ENCODE peak calls at places on chromosomes 1 and 21, in eight cellular contexts. R is cardiac muscle cell, H is uterus, X is AG09319, I is mucosa of descending colon, U is OCI-LY7, Y is HFF-Myc, P is MCF 10A. O is an unnamed sample.

GRCh38 chr1:243345205-243345604 is 89.4 kb downstream of the SDCCAG8 start:
- DNase-seq in P (no peak), R (peak), X (no peak), H (no peak), I (no peak), Y (no peak), U (no peak), O (no peak)

GRCh38 chr1:101203812-101204540 is 32.8 kb upstream of the S1PR1 start:
- DNase-seq in U (no peak), H (no peak), I (no peak), X (peak), Y (no peak), P (no peak), R (peak), O (no peak)

GRCh38 chr1:167083871-167084270 is 6.3 kb downstream of the GPA33 start:
- DNase-seq in P (no peak), R (no peak), I (no peak), U (no peak), Y (no peak), H (no peak), X (no peak), O (no peak)

GRCh38 chr1:156657161-156657970 is 15.4 kb downstream of the BCAN start:
- DNase-seq in U (peak), P (peak), Y (no peak), I (peak), H (peak), R (peak), X (no peak), O (peak)

GRCh38 chr1:42518894-42519293 is 55.8 kb downstream of the CCDC30 start:
- DNase-seq in H (no peak), I (no peak), P (no peak), U (no peak), R (no peak), Y (no peak), X (no peak), O (no peak)

GRCh38 chr1:183185941-183186490 is at the start of gene LAMC2:
- DNase-seq in I (peak), X (no peak), R (no peak), U (no peak), P (peak), Y (no peak), H (peak), O (peak)

GRCh38 chr21:28675265-28676041 is 317.2 kb downstream of the LTN1 start:
- DNase-seq in U (no peak), X (no peak), Y (no peak), P (peak), R (peak), H (peak), I (no peak), O (no peak)

GRCh38 chr21:45846373-45847160 is 135.0 kb upstream of the COL6A1 start:
- DNase-seq in Y (no peak), I (no peak), P (no peak), H (peak), X (no peak), U (no peak), R (peak), O (no peak)

GRCh38 chr1:30049748-30050147 is 673.6 kb downstream of the MATN1 start:
- DNase-seq in P (no peak), I (no peak), H (no peak), R (no peak), U (no peak), X (no peak), Y (no peak), O (no peak)

GRCh38 chr1:181587870-181588438 is 104.6 kb downstream of the CACNA1E start:
- DNase-seq in I (no peak), P (peak), X (no peak), U (no peak), R (no peak), Y (no peak), H (no peak), O (peak)

GRCh38 chr1:234260578-234260977 is 112.7 kb upstream of the COA6 start:
- DNase-seq in I (no peak), P (peak), R (no peak), H (no peak), U (no peak), X (no peak), Y (no peak), O (no peak)

DNA sequence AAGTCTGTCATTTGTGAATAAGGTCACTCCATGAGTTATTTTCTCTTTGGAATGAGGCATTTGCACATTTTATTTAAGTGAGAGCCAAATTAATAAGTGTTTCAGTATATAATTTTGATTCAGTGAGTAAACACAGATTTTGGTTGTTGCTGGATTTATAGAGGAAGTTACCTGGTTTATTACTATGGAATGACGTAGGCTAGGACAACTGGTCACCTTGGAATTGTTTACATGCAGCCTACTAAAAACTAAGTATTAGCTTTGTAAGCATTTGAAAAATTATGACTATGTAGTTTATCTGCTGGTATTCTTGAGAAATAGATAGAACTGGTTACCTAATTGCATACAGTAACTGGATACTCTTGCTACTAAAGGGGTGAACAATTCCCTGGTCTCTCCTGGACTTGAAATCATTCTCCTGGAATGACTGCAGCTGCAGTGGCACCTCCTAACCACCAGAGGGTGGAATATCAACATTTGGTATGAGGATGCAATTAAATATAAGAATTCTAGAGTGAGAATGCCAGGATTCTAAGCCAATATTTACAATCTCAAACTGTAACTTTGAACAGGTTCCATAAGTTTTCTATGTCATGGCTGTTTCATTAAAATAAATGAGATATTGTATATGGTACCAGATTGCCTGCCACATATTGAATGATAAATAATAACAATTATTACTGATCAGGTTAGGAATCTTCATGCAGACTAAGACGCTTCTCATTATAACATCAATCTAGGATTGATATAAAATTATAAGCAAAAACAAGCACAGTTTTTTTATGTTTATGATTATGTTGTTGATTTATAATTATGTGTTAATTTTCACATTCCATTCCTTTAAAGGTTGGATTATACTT is 3.5 kb upstream of the KRTAP27-1 start:
- DNase-seq in H (no peak), U (peak), Y (no peak), X (no peak), R (peak), P (peak), I (no peak), O (peak)
- TF ChIP-seq CTCF in H (peak), U (peak), Y (peak), X (peak), R (peak), P (peak), I (peak), O (peak)

DNA sequence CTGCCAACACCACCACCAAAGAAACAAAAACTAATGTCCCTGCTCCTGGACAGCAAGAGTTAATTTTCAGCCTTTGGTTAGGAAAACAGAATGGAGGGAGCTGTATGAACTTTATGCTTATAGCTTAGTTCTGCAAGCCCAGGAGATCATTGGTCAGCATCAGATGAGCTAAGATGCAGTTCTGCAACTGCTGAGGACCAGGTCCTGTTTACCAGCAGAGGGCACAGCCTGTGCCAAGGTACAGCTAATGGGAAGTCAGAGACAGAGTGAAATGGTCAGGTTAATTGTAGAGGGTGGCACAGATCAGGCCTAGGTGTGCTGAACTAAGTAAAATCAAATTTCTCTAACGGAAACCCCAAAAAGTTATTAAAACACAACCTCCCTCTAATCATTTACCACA is 161.3 kb downstream of the ROR1 start:
- DNase-seq in X (no peak), U (no peak), H (no peak), Y (no peak), P (peak), I (no peak), R (no peak), O (no peak)
- TF ChIP-seq CTCF in X (peak), U (no peak), H (peak), Y (peak), P (peak), I (no peak), R (peak), O (no peak)

GRCh38 chr1:48175116-48175515 is 47.4 kb upstream of the SLC5A9 start:
- DNase-seq in X (no peak), Y (no peak), H (no peak), P (no peak), U (no peak), I (no peak), R (no peak), O (no peak)
- TF ChIP-seq CTCF in X (no peak), Y (no peak), H (no peak), P (no peak), U (no peak), I (no peak), R (no peak), O (no peak)

GRCh38 chr1:37914719-37915483 is 32.0 kb downstream of the INPP5B start:
- DNase-seq in X (no peak), R (no peak), U (no peak), P (no peak), H (no peak), Y (no peak), I (no peak), O (no peak)

GRCh38 chr1:37922767-37923550 is 23.9 kb downstream of the INPP5B start:
- DNase-seq in X (no peak), Y (no peak), I (no peak), H (no peak), U (peak), P (no peak), R (no peak), O (no peak)

GRCh38 chr1:37923551-37923889 is 23.3 kb downstream of the INPP5B start:
- DNase-seq in I (no peak), R (no peak), X (no peak), Y (no peak), U (no peak), H (no peak), P (no peak), O (no peak)

GRCh38 chr1:37915484-37916093 is 31.3 kb downstream of the INPP5B start:
- DNase-seq in U (no peak), H (no peak), R (no peak), X (no peak), Y (no peak), I (no peak), P (no peak), O (no peak)

GRCh38 chr1:37919277-37919676 is 27.6 kb downstream of the INPP5B start:
- DNase-seq in P (peak), U (peak), H (no peak), Y (no peak), R (peak), X (no peak), I (no peak), O (no peak)
- TF ChIP-seq CTCF in P (peak), U (peak), H (no peak), Y (peak), R (peak), X (peak), I (no peak), O (peak)

GRCh38 chr1:45521413-45522323 is at the start of gene PRDX1:
- DNase-seq in P (peak), R (peak), Y (peak), X (peak), I (peak), H (peak), U (peak), O (peak)
- TF ChIP-seq CTCF in P (no peak), R (peak), Y (no peak), X (peak), I (no peak), H (peak), U (peak), O (no peak)

DNA sequence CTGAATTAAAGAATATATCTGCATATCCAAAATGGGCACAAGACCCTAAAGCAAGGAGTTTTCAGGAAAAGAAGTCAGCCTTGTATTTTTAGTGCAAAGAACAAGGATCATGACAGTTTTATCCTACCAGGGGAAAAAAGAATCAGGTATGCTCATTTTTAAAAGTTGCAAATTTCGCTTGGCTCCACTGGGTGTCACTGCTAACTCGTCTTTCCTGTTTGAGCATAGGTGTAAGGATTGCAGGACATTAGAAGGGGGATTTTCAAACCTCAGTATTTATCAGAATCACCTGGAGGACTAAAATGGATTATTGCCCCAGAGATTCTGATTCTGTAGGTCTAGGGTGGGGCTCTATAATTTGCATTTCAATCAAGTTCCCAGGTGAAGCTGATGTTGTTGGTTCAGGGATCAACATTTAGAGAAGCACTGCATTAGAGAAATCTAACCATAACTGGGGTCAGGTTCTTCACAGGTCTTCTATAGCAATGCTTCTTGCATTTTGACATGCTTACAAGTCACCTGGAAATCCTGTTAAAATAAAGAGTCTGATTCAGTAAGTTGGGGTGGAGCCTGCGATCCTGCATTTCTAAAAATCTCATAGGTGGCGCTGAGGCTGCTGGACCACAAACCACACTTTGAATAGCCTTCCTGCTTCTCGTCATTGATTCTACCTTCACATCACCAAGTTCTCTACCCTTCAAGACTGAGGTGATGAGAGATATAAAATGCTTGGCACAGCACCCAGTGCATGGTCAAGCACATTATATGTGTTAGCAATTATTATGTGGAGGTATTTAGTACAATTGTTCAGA is 39.6 kb downstream of the NUF2 start:
- DNase-seq in P (peak), X (no peak), H (no peak), U (peak), I (no peak), Y (no peak), R (peak), O (peak)
- TF ChIP-seq CTCF in P (peak), X (peak), H (no peak), U (peak), I (no peak), Y (peak), R (peak), O (peak)

DNA sequence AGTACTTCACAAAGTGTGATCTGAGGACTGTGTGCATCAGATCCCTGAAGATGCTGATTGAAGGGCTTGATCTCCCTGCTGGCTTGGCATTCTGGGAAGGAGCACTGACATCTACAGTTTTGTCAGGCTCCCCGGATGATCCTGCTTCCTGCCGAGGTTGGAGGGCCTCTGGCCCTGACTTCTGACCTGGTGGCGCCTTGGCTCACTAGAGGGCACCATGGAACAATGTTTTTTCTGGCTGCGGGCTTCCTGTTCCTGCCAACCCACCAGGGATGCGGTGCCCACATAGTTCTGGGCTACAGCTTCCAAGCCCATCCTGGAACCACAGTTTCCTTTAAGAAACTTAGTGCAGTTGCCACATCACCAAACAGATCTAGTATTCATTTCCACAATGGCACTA is 38.8 kb upstream of the RASAL2 start:
- DNase-seq in X (no peak), U (peak), Y (no peak), P (peak), I (peak), H (no peak), R (peak), O (peak)
- TF ChIP-seq CTCF in X (peak), U (peak), Y (no peak), P (peak), I (peak), H (no peak), R (peak), O (no peak)

GRCh38 chr1:5394111-5394510 is 598.1 kb downstream of the NPHP4 start:
- DNase-seq in X (no peak), P (peak), Y (no peak), I (no peak), U (no peak), H (no peak), R (no peak), O (no peak)
- TF ChIP-seq CTCF in X (no peak), P (no peak), Y (no peak), I (no peak), U (no peak), H (no peak), R (no peak), O (no peak)